ENCODE peak calls at places on chromosome 1, in eight cellular contexts. One of them, this sample, is unnamed.

GRCh38 chr1:21022279-21023040 is 154.2 kb downstream of the EIF4G3 start:
- DNase-seq in activated T-cell treated with anti-CD3 and anti-CD28 coated beads for 1 hour: no peak
- DNase-seq in CD8-positive, alpha-beta memory T cell: peak
- DNase-seq in tibial artery: peak
- DNase-seq in head of caudate nucleus: no peak
- DNase-seq in fibroblast of mammary gland: peak
- DNase-seq in NCI-H1048: peak
- DNase-seq in activated T-helper 1 cell treated with anti-CD3 and anti-CD28 coated beads, Interleukin-12 subunit alpha, Interleukin-12 subunit beta, Interleukin-2, Interleukin-4 antibody, amounts not matched to agents 30 ng/mL and 10 ng/mL and 1 ng/mL, durations not matched to agents 14 hours and 24 hours and 36 hours: peak
- DNase-seq in this sample: no peak

GRCh38 chr1:197180252-197180878 is 33.9 kb upstream of the ASPM start:
- DNase-seq in activated T-cell treated with anti-CD3 and anti-CD28 coated beads for 1 hour: no peak
- DNase-seq in CD8-positive, alpha-beta memory T cell: peak
- DNase-seq in tibial artery: no peak
- DNase-seq in head of caudate nucleus: no peak
- DNase-seq in fibroblast of mammary gland: peak
- DNase-seq in NCI-H1048: peak
- DNase-seq in activated T-helper 1 cell treated with anti-CD3 and anti-CD28 coated beads, Interleukin-12 subunit alpha, Interleukin-12 subunit beta, Interleukin-2, Interleukin-4 antibody, amounts not matched to agents 30 ng/mL and 10 ng/mL and 1 ng/mL, durations not matched to agents 14 hours and 24 hours and 36 hours: no peak
- DNase-seq in this sample: peak

GRCh38 chr1:116309090-116309870 is 63.8 kb upstream of the ATP1A1 start:
- DNase-seq in activated T-cell treated with anti-CD3 and anti-CD28 coated beads for 1 hour: no peak
- DNase-seq in CD8-positive, alpha-beta memory T cell: no peak
- DNase-seq in tibial artery: no peak
- DNase-seq in head of caudate nucleus: no peak
- DNase-seq in fibroblast of mammary gland: no peak
- DNase-seq in NCI-H1048: no peak
- DNase-seq in activated T-helper 1 cell treated with anti-CD3 and anti-CD28 coated beads, Interleukin-12 subunit alpha, Interleukin-12 subunit beta, Interleukin-2, Interleukin-4 antibody, amounts not matched to agents 30 ng/mL and 10 ng/mL and 1 ng/mL, durations not matched to agents 14 hours and 24 hours and 36 hours: no peak
- DNase-seq in this sample: no peak

GRCh38 chr1:77468556-77468955 is 186.7 kb downstream of the AK5 start:
- DNase-seq in activated T-cell treated with anti-CD3 and anti-CD28 coated beads for 1 hour: no peak
- DNase-seq in CD8-positive, alpha-beta memory T cell: no peak
- DNase-seq in tibial artery: no peak
- DNase-seq in head of caudate nucleus: no peak
- DNase-seq in fibroblast of mammary gland: no peak
- DNase-seq in NCI-H1048: no peak
- DNase-seq in activated T-helper 1 cell treated with anti-CD3 and anti-CD28 coated beads, Interleukin-12 subunit alpha, Interleukin-12 subunit beta, Interleukin-2, Interleukin-4 antibody, amounts not matched to agents 30 ng/mL and 10 ng/mL and 1 ng/mL, durations not matched to agents 14 hours and 24 hours and 36 hours: no peak
- DNase-seq in this sample: no peak

GRCh38 chr1:159951016-159951415 is 3.0 kb downstream of the SLAMF9 start:
- DNase-seq in activated T-cell treated with anti-CD3 and anti-CD28 coated beads for 1 hour: no peak
- DNase-seq in CD8-positive, alpha-beta memory T cell: no peak
- DNase-seq in tibial artery: no peak
- DNase-seq in head of caudate nucleus: no peak
- DNase-seq in fibroblast of mammary gland: no peak
- DNase-seq in NCI-H1048: no peak
- DNase-seq in activated T-helper 1 cell treated with anti-CD3 and anti-CD28 coated beads, Interleukin-12 subunit alpha, Interleukin-12 subunit beta, Interleukin-2, Interleukin-4 antibody, amounts not matched to agents 30 ng/mL and 10 ng/mL and 1 ng/mL, durations not matched to agents 14 hours and 24 hours and 36 hours: no peak
- DNase-seq in this sample: no peak

GRCh38 chr1:173347276-173347675 is 129.9 kb upstream of the PRDX6 start:
- DNase-seq in activated T-cell treated with anti-CD3 and anti-CD28 coated beads for 1 hour: no peak
- DNase-seq in CD8-positive, alpha-beta memory T cell: no peak
- DNase-seq in tibial artery: no peak
- DNase-seq in head of caudate nucleus: no peak
- DNase-seq in fibroblast of mammary gland: no peak
- DNase-seq in NCI-H1048: no peak
- DNase-seq in activated T-helper 1 cell treated with anti-CD3 and anti-CD28 coated beads, Interleukin-12 subunit alpha, Interleukin-12 subunit beta, Interleukin-2, Interleukin-4 antibody, amounts not matched to agents 30 ng/mL and 10 ng/mL and 1 ng/mL, durations not matched to agents 14 hours and 24 hours and 36 hours: no peak
- DNase-seq in this sample: no peak

GRCh38 chr1:3630914-3631313 is 6.1 kb downstream of the TPRG1L start:
- DNase-seq in activated T-cell treated with anti-CD3 and anti-CD28 coated beads for 1 hour: no peak
- DNase-seq in CD8-positive, alpha-beta memory T cell: no peak
- DNase-seq in tibial artery: no peak
- DNase-seq in head of caudate nucleus: no peak
- DNase-seq in fibroblast of mammary gland: no peak
- DNase-seq in NCI-H1048: no peak
- DNase-seq in activated T-helper 1 cell treated with anti-CD3 and anti-CD28 coated beads, Interleukin-12 subunit alpha, Interleukin-12 subunit beta, Interleukin-2, Interleukin-4 antibody, amounts not matched to agents 30 ng/mL and 10 ng/mL and 1 ng/mL, durations not matched to agents 14 hours and 24 hours and 36 hours: no peak
- DNase-seq in this sample: no peak

GRCh38 chr1:245306020-245306419 is 151.2 kb downstream of the KIF26B start:
- DNase-seq in activated T-cell treated with anti-CD3 and anti-CD28 coated beads for 1 hour: no peak
- DNase-seq in CD8-positive, alpha-beta memory T cell: no peak
- DNase-seq in tibial artery: no peak
- DNase-seq in head of caudate nucleus: no peak
- DNase-seq in fibroblast of mammary gland: no peak
- DNase-seq in NCI-H1048: no peak
- DNase-seq in activated T-helper 1 cell treated with anti-CD3 and anti-CD28 coated beads, Interleukin-12 subunit alpha, Interleukin-12 subunit beta, Interleukin-2, Interleukin-4 antibody, amounts not matched to agents 30 ng/mL and 10 ng/mL and 1 ng/mL, durations not matched to agents 14 hours and 24 hours and 36 hours: no peak
- DNase-seq in this sample: no peak

GRCh38 chr1:22845536-22845935 is 127.1 kb downstream of the LACTBL1 start:
- DNase-seq in activated T-cell treated with anti-CD3 and anti-CD28 coated beads for 1 hour: no peak
- DNase-seq in CD8-positive, alpha-beta memory T cell: no peak
- DNase-seq in tibial artery: no peak
- DNase-seq in head of caudate nucleus: no peak
- DNase-seq in fibroblast of mammary gland: no peak
- DNase-seq in NCI-H1048: no peak
- DNase-seq in activated T-helper 1 cell treated with anti-CD3 and anti-CD28 coated beads, Interleukin-12 subunit alpha, Interleukin-12 subunit beta, Interleukin-2, Interleukin-4 antibody, amounts not matched to agents 30 ng/mL and 10 ng/mL and 1 ng/mL, durations not matched to agents 14 hours and 24 hours and 36 hours: no peak
- DNase-seq in this sample: no peak

GRCh38 chr1:20137604-20138003 is 1.5 kb upstream of the PLA2G2F start:
- DNase-seq in activated T-cell treated with anti-CD3 and anti-CD28 coated beads for 1 hour: no peak
- DNase-seq in CD8-positive, alpha-beta memory T cell: no peak
- DNase-seq in tibial artery: peak
- DNase-seq in head of caudate nucleus: no peak
- DNase-seq in fibroblast of mammary gland: no peak
- DNase-seq in NCI-H1048: no peak
- DNase-seq in activated T-helper 1 cell treated with anti-CD3 and anti-CD28 coated beads, Interleukin-12 subunit alpha, Interleukin-12 subunit beta, Interleukin-2, Interleukin-4 antibody, amounts not matched to agents 30 ng/mL and 10 ng/mL and 1 ng/mL, durations not matched to agents 14 hours and 24 hours and 36 hours: no peak
- DNase-seq in this sample: no peak

GRCh38 chr1:80251591-80251990 is 1245.1 kb upstream of the ADGRL4 start:
- DNase-seq in activated T-cell treated with anti-CD3 and anti-CD28 coated beads for 1 hour: no peak
- DNase-seq in CD8-positive, alpha-beta memory T cell: no peak
- DNase-seq in tibial artery: no peak
- DNase-seq in head of caudate nucleus: no peak
- DNase-seq in fibroblast of mammary gland: peak
- DNase-seq in NCI-H1048: no peak
- DNase-seq in activated T-helper 1 cell treated with anti-CD3 and anti-CD28 coated beads, Interleukin-12 subunit alpha, Interleukin-12 subunit beta, Interleukin-2, Interleukin-4 antibody, amounts not matched to agents 30 ng/mL and 10 ng/mL and 1 ng/mL, durations not matched to agents 14 hours and 24 hours and 36 hours: no peak
- DNase-seq in this sample: no peak